ENCODE peak calls at places on chromosome 22, in four cellular contexts. One of them, this sample, is unnamed.
A peak's percentile ranks its signal among the peaks of the same experiment; 100 is the strongest.

GRCh38 chr22:36125434-36125833 is 35.1 kb downstream of the APOL3 start:
- DNase-seq in astrocyte of the cerebellum: no peak
- DNase-seq in heart right ventricle: no peak
- DNase-seq in brain microvascular endothelial cell: no peak
- DNase-seq in this sample: no peak

GRCh38 chr22:20198527-20199319 is 47.9 kb upstream of the CCDC188 start:
- DNase-seq in brain microvascular endothelial cell: no peak
- DNase-seq in heart right ventricle: no peak
- DNase-seq in astrocyte of the cerebellum: no peak
- DNase-seq in this sample: no peak

GRCh38 chr22:31046591-31047226 is 34.4 kb upstream of the SMTN start:
- DNase-seq in astrocyte of the cerebellum: no peak
- DNase-seq in brain microvascular endothelial cell: no peak
- DNase-seq in heart right ventricle: peak; percentile 80
- DNase-seq in this sample: peak; percentile 86

GRCh38 chr22:27993774-27994350 is 74.8 kb upstream of the PITPNB start:
- DNase-seq in brain microvascular endothelial cell: no peak
- DNase-seq in heart right ventricle: no peak
- DNase-seq in astrocyte of the cerebellum: no peak
- DNase-seq in this sample: no peak

GRCh38 chr22:22201185-22201924 is 43.2 kb upstream of the VPREB1 start:
- DNase-seq in brain microvascular endothelial cell: no peak
- DNase-seq in astrocyte of the cerebellum: no peak
- DNase-seq in heart right ventricle: peak; percentile 50
- DNase-seq in this sample: peak; percentile 71

GRCh38 chr22:39923689-39924088 is 22.8 kb downstream of the GRAP2 start:
- DNase-seq in astrocyte of the cerebellum: no peak
- DNase-seq in brain microvascular endothelial cell: no peak
- DNase-seq in heart right ventricle: no peak
- DNase-seq in this sample: no peak

GRCh38 chr22:47366026-47366767 is 603.7 kb downstream of the TBC1D22A start:
- DNase-seq in heart right ventricle: no peak
- DNase-seq in brain microvascular endothelial cell: no peak
- DNase-seq in astrocyte of the cerebellum: no peak
- DNase-seq in this sample: no peak

GRCh38 chr22:26330971-26331625 is 98.0 kb upstream of the ASPHD2 start:
- DNase-seq in brain microvascular endothelial cell: peak; percentile 32
- DNase-seq in astrocyte of the cerebellum: no peak
- DNase-seq in heart right ventricle: no peak
- DNase-seq in this sample: peak; percentile 62

GRCh38 chr22:29072193-29072978 is 449 bp upstream of the KREMEN1 start:
- DNase-seq in heart right ventricle: peak; percentile 88
- DNase-seq in brain microvascular endothelial cell: peak; percentile 39
- DNase-seq in astrocyte of the cerebellum: no peak
- DNase-seq in this sample: peak; percentile 67

GRCh38 chr22:49600891-49601431 is 226.7 kb downstream of the BRD1 start:
- DNase-seq in brain microvascular endothelial cell: no peak
- DNase-seq in heart right ventricle: no peak
- DNase-seq in astrocyte of the cerebellum: no peak
- DNase-seq in this sample: no peak

GRCh38 chr22:48352086-48352911 is 1475.4 kb downstream of the BRD1 start:
- DNase-seq in astrocyte of the cerebellum: no peak
- DNase-seq in brain microvascular endothelial cell: no peak
- DNase-seq in heart right ventricle: no peak
- DNase-seq in this sample: no peak

GRCh38 chr22:47788461-47788860 is 1026.0 kb downstream of the TBC1D22A start:
- DNase-seq in astrocyte of the cerebellum: no peak
- DNase-seq in heart right ventricle: no peak
- DNase-seq in brain microvascular endothelial cell: no peak
- DNase-seq in this sample: no peak

GRCh38 chr22:23161574-23161973 is 16.3 kb downstream of the RAB36 start:
- DNase-seq in brain microvascular endothelial cell: no peak
- DNase-seq in astrocyte of the cerebellum: no peak
- DNase-seq in heart right ventricle: no peak
- DNase-seq in this sample: no peak

GRCh38 chr22:30008401-30008800 is 71.9 kb upstream of the HORMAD2 start:
- DNase-seq in brain microvascular endothelial cell: no peak
- DNase-seq in astrocyte of the cerebellum: no peak
- DNase-seq in heart right ventricle: no peak
- DNase-seq in this sample: no peak

GRCh38 chr22:47374273-47374771 is 611.9 kb downstream of the TBC1D22A start:
- DNase-seq in astrocyte of the cerebellum: no peak
- DNase-seq in heart right ventricle: no peak
- DNase-seq in brain microvascular endothelial cell: no peak
- DNase-seq in this sample: no peak

GRCh38 chr22:23533771-23534191 is 46.3 kb downstream of the IGLL1 start:
- DNase-seq in heart right ventricle: no peak
- DNase-seq in astrocyte of the cerebellum: no peak
- DNase-seq in brain microvascular endothelial cell: no peak
- DNase-seq in this sample: no peak

GRCh38 chr22:49420651-49421050 is 407.0 kb downstream of the BRD1 start:
- DNase-seq in astrocyte of the cerebellum: no peak
- DNase-seq in brain microvascular endothelial cell: no peak
- DNase-seq in heart right ventricle: no peak
- DNase-seq in this sample: no peak

GRCh38 chr22:21590809-21591641 is 23.5 kb downstream of the UBE2L3 start:
- DNase-seq in heart right ventricle: no peak
- DNase-seq in brain microvascular endothelial cell: no peak
- DNase-seq in astrocyte of the cerebellum: no peak
- DNase-seq in this sample: no peak

GRCh38 chr22:41596776-41597634 is 7.4 kb upstream of the PMM1 start:
- DNase-seq in brain microvascular endothelial cell: peak; percentile 22
- DNase-seq in astrocyte of the cerebellum: no peak
- DNase-seq in heart right ventricle: peak; percentile 64
- DNase-seq in this sample: peak; percentile 64

GRCh38 chr22:37906364-37907008 is 389 bp downstream of the MICALL1 start:
- DNase-seq in heart right ventricle: no peak
- DNase-seq in brain microvascular endothelial cell: no peak
- DNase-seq in astrocyte of the cerebellum: no peak
- DNase-seq in this sample: no peak

GRCh38 chr22:28442264-28442950 is 237.2 kb downstream of the TTC28 start:
- DNase-seq in astrocyte of the cerebellum: peak; percentile 37
- DNase-seq in brain microvascular endothelial cell: peak; percentile 54
- DNase-seq in heart right ventricle: peak; percentile 83
- DNase-seq in this sample: peak; percentile 84

GRCh38 chr22:28369849-28370248 is 309.8 kb downstream of the TTC28 start:
- DNase-seq in astrocyte of the cerebellum: no peak
- DNase-seq in heart right ventricle: no peak
- DNase-seq in brain microvascular endothelial cell: no peak
- DNase-seq in this sample: no peak

GRCh38 chr22:20089977-20090729 is 10.1 kb downstream of the DGCR8 start:
- DNase-seq in heart right ventricle: no peak
- DNase-seq in astrocyte of the cerebellum: no peak
- DNase-seq in brain microvascular endothelial cell: peak; percentile 26
- DNase-seq in this sample: no peak

GRCh38 chr22:41725510-41726110 is 26.3 kb downstream of the MEI1 start:
- DNase-seq in brain microvascular endothelial cell: peak; percentile 1
- DNase-seq in heart right ventricle: no peak
- DNase-seq in astrocyte of the cerebellum: no peak
- DNase-seq in this sample: no peak

GRCh38 chr22:40534379-40535188 is 101.9 kb downstream of the MRTFA start:
- DNase-seq in heart right ventricle: no peak
- DNase-seq in brain microvascular endothelial cell: peak; percentile 51
- DNase-seq in astrocyte of the cerebellum: no peak
- DNase-seq in this sample: peak; percentile 66

GRCh38 chr22:24831678-24832077 is 25.7 kb downstream of the SGSM1 start:
- DNase-seq in heart right ventricle: no peak
- DNase-seq in brain microvascular endothelial cell: no peak
- DNase-seq in astrocyte of the cerebellum: no peak
- DNase-seq in this sample: no peak
- TF ChIP-seq CTCF in heart right ventricle: no peak
- TF ChIP-seq CTCF in brain microvascular endothelial cell: no peak
- TF ChIP-seq CTCF in astrocyte of the cerebellum: no peak
- TF ChIP-seq CTCF in this sample: no peak

DNA sequence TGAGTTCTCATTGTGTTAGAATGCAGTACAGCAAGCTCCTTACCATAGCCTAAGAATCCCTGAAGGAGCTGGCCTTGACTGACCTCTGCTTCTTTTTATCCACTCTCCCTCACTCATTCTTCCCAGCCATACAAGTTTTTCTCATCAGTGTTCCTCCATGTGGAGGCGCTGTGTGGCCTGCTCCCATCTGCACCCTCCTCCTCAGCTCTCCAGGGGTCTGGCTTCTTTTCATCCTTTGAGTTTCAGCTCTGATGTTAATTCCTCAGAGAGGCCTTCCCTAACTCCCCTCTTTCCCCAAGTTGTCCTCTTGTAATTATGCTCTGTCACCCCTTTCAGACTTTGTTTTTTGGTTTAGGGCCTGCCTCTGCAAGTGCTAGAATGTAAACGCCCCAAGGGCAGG is 144.8 kb downstream of the WNT7B start:
- DNase-seq in astrocyte of the cerebellum: no peak
- DNase-seq in brain microvascular endothelial cell: no peak
- DNase-seq in heart right ventricle: no peak
- DNase-seq in this sample: no peak
- TF ChIP-seq CTCF in astrocyte of the cerebellum: no peak
- TF ChIP-seq CTCF in brain microvascular endothelial cell: peak; percentile 38
- TF ChIP-seq CTCF in heart right ventricle: no peak
- TF ChIP-seq CTCF in this sample: peak; percentile 48

GRCh38 chr22:43945632-43946390 is 9.4 kb upstream of the SAMM50 start:
- DNase-seq in heart right ventricle: peak; percentile 53
- DNase-seq in astrocyte of the cerebellum: peak; percentile 20
- DNase-seq in brain microvascular endothelial cell: peak; percentile 72
- DNase-seq in this sample: peak; percentile 79
- TF ChIP-seq CTCF in heart right ventricle: peak; percentile 48
- TF ChIP-seq CTCF in astrocyte of the cerebellum: peak; percentile 69
- TF ChIP-seq CTCF in brain microvascular endothelial cell: peak; percentile 90
- TF ChIP-seq CTCF in this sample: peak; percentile 87

GRCh38 chr22:32103648-32104326 is 55.3 kb downstream of the C22orf42 start:
- DNase-seq in brain microvascular endothelial cell: no peak
- DNase-seq in heart right ventricle: no peak
- DNase-seq in astrocyte of the cerebellum: no peak
- DNase-seq in this sample: peak; percentile 44
- TF ChIP-seq CTCF in brain microvascular endothelial cell: peak; percentile 23
- TF ChIP-seq CTCF in heart right ventricle: peak; percentile 30
- TF ChIP-seq CTCF in astrocyte of the cerebellum: no peak
- TF ChIP-seq CTCF in this sample: peak; percentile 51

DNA sequence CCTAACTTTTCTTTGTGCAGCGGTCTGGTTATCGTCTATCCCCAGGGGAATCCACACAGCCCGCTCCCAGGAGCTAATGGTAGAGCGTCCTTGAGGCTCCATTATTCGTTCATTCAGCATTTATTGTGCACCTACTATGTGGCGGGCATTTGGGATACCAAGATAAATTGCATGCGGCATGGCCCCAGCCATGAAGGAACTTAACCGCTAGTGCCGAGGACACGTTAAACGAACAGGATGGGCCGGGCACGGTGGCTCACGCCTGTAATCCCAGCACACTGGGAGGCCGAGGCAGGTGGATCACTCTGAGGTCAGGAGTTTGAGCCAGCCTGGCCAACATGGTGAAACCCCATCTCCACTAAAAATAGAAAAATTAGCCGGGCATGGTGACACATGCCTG is 11.2 kb downstream of the TMEM121B start:
- DNase-seq in heart right ventricle: no peak
- DNase-seq in astrocyte of the cerebellum: no peak
- DNase-seq in brain microvascular endothelial cell: no peak
- DNase-seq in this sample: no peak
- TF ChIP-seq CTCF in heart right ventricle: no peak
- TF ChIP-seq CTCF in astrocyte of the cerebellum: no peak
- TF ChIP-seq CTCF in brain microvascular endothelial cell: no peak
- TF ChIP-seq CTCF in this sample: no peak

This sample was measured in choroid plexus epithelial cell.